ENCODE peak calls at places on chromosomes 12 and 14, in five cellular contexts. B, K, L, F and Y are unnamed samples.
A peak's percentile ranks its signal among the peaks of the same experiment; 100 is the strongest.

GRCh38 chr12:49983892-49984291 is 11.1 kb downstream of the AQP6 start:
- DNase-seq in B (peak; percentile 87), K (peak; percentile 87), L (no peak), F (peak; percentile 92), Y (peak; percentile 84)

GRCh38 chr14:97267509-97267908 is 470.3 kb downstream of the VRK1 start:
- DNase-seq in B (no peak), K (no peak), L (no peak), F (no peak), Y (no peak)

GRCh38 chr12:27133022-27133590 is 50.7 kb upstream of the C12orf71 start:
- DNase-seq in B (no peak), K (no peak), L (no peak), F (no peak), Y (no peak)

GRCh38 chr12:82627799-82628198 is 58.9 kb upstream of the TMTC2 start:
- DNase-seq in B (peak; percentile 28), K (peak; percentile 46), L (peak; percentile 43), F (peak; percentile 15), Y (peak; percentile 66)

GRCh38 chr14:61472025-61472672 is 150.8 kb downstream of the PRKCH start:
- DNase-seq in B (peak; percentile 98), K (peak; percentile 96), L (no peak), F (peak; percentile 97), Y (peak; percentile 95)

GRCh38 chr14:106044949-106045596 is 518.7 kb downstream of the TMEM121 start:
- DNase-seq in B (no peak), K (no peak), L (peak; percentile 77), F (no peak), Y (no peak)

GRCh38 chr14:75437201-75438143 is 9.7 kb downstream of the JDP2 start:
- DNase-seq in B (no peak), K (no peak), L (no peak), F (no peak), Y (no peak)

GRCh38 chr12:20194171-20194570 is 174.2 kb upstream of the PDE3A start:
- DNase-seq in B (peak; percentile 11), K (peak; percentile 30), L (no peak), F (peak; percentile 50), Y (peak; percentile 26)

GRCh38 chr12:91978143-91978542 is 167.5 kb downstream of the BTG1 start:
- DNase-seq in B (peak; percentile 59), K (no peak), L (no peak), F (peak; percentile 48), Y (no peak)

DNA sequence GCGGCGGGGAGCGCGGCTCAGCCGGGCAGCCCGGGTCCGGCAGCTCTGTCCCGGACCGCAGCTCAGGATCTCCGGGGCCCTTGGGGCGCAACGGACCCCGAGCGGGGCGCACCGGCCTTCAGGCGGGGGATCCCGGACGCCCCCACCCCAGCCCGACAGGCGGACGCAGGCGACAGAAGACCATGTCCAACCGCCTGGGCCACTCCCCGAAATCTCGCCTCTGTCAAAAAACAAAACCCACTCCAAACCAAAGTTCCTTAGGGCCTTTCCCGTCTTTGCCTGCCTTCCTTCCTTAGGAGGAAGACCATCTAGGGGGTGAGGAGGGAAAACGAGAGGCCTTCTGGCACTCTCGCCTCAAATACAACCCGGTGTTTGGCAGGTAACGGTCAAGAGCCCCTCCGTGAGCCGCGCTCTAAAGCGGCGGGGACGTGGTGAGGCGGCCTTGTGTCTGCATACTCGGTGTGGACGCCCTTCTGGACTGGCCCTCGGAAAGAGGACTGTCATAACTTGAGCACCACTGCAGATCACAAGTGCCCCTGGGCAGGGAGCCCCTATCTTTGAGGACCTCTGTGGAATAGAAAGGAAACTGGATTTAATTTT is 611 bp downstream of the HCFC2 start:
- DNase-seq in B (peak; percentile 10), K (peak; percentile 36), L (no peak), F (peak; percentile 38), Y (peak; percentile 64)
- H3K9ac ChIP-seq in B (peak overlapping the region; percentile 70), K (peak overlapping the region; percentile 43), L (peak overlapping the region; percentile 93), F (peak overlapping the region; percentile 95), Y (peak overlapping the region; percentile 94)

GRCh38 chr12:125222876-125223275 is 157.6 kb downstream of the AACS start:
- DNase-seq in B (no peak), K (no peak), L (peak; percentile 68), F (no peak), Y (no peak)
- H3K9ac ChIP-seq in B (no peak overlapping the region), K (no peak overlapping the region), L (no peak overlapping the region), F (no peak overlapping the region), Y (no peak overlapping the region)

GRCh38 chr12:75509621-75510020 is 1.8 kb downstream of the KRR1 start:
- DNase-seq in B (no peak), K (no peak), L (no peak), F (no peak), Y (no peak)
- H3K9ac ChIP-seq in B (no peak overlapping the region), K (no peak overlapping the region), L (peak overlapping the region; percentile 85), F (peak overlapping the region; percentile 98), Y (peak overlapping the region; percentile 92)

GRCh38 chr12:57241556-57242310 is 9.3 kb downstream of the STAC3 start:
- DNase-seq in B (no peak), K (no peak), L (peak; percentile 80), F (peak; percentile 32), Y (peak; percentile 42)

GRCh38 chr12:57244306-57244696 is 6.7 kb downstream of the STAC3 start:
- DNase-seq in B (no peak), K (no peak), L (no peak), F (no peak), Y (no peak)

GRCh38 chr12:57242329-57242690 is 8.7 kb downstream of the STAC3 start:
- DNase-seq in B (no peak), K (no peak), L (peak; percentile 76), F (no peak), Y (no peak)

GRCh38 chr12:57242691-57243454 is 8.1 kb downstream of the STAC3 start:
- DNase-seq in B (peak; percentile 43), K (peak; percentile 53), L (peak; percentile 97), F (peak; percentile 63), Y (peak; percentile 80)

DNA sequence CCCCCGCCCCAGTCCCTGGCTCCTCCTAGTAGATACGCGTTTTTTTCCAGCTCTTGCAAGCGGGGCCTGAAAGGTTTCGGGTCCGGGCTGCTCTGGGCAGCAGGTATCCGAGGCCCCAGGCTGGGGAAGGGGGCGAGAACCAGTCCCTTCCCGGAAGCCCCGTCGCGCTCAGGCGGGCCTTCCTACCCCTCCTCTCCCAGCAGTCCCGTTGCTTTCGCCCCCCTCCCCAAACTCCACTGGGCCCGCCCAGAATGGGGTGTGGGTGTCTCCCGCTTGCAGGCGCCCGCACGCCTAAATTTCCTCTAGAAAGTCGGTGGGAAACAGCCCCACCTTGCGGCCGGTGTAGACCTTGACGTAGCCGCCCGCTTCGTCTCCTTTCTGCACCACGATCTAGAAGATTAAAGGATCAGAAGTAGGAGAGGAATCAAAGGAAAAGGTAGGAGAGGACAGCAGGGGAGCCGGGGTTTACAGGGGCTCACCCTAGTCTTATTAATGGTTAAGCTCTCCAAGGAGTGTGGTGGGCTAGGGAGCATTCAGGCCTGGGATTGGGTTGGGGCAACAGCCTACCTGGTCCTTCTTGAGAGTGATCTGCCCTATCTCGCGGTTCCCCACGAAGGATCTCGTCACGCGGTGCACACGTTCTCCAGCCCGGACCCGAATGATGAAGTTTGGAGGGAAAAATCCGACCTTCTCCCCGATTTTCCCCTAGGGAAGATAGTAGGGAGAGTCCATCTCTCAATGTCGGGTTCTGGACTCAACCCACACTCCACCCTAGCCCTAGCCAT is 7.3 kb downstream of the STAC3 start:
- DNase-seq in B (peak; percentile 73), K (peak; percentile 68), L (peak; percentile 94), F (peak; percentile 68), Y (peak; percentile 93)
- H3K9ac ChIP-seq in B (no peak overlapping the region), K (no peak overlapping the region), L (peak overlapping the region; percentile 98), F (peak overlapping the region; percentile 43), Y (no peak overlapping the region)

GRCh38 chr12:64506955-64507354 is 55.0 kb downstream of the TBK1 start:
- DNase-seq in B (no peak), K (no peak), L (no peak), F (no peak), Y (no peak)
- H3K9ac ChIP-seq in B (no peak overlapping the region), K (no peak overlapping the region), L (no peak overlapping the region), F (no peak overlapping the region), Y (no peak overlapping the region)

DNA sequence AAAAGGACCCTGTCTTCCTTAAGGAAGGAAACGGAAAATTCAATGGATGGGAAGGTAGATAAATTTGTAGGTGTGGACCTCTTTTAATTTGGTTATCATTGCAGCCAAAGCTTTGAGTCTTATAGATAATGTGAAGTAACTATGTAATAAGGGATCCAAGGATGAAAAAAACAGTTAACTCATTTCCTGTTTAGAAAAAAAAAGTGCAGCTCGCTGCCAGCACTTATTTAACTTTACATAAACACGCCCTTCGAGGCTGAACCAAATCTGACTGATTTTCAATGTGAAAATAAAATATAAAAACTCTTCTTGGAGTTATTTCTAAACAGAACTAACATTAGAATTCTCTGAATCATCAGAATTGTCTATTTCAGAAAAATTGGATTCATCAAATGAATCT is 6.9 kb downstream of the NUBPL start:
- DNase-seq in B (peak; percentile 68), K (peak; percentile 56), L (no peak), F (peak; percentile 67), Y (no peak)
- H3K9ac ChIP-seq in B (no peak overlapping the region), K (no peak overlapping the region), L (no peak overlapping the region), F (peak overlapping the region; percentile 69), Y (peak overlapping the region; percentile 77)

GRCh38 chr12:65670775-65671174 is 153.5 kb upstream of the HMGA2 start:
- DNase-seq in B (no peak), K (no peak), L (no peak), F (peak; percentile 38), Y (no peak)
- H3K9ac ChIP-seq in B (no peak overlapping the region), K (no peak overlapping the region), L (no peak overlapping the region), F (no peak overlapping the region), Y (no peak overlapping the region)

GRCh38 chr14:37625597-37626595 is 30.5 kb downstream of the TTC6 start:
- DNase-seq in B (no peak), K (no peak), L (no peak), F (no peak), Y (no peak)

GRCh38 chr14:37620856-37621255 is 25.4 kb downstream of the TTC6 start:
- DNase-seq in B (no peak), K (no peak), L (no peak), F (no peak), Y (no peak)

GRCh38 chr14:37623971-37624370 is 28.5 kb downstream of the TTC6 start:
- DNase-seq in B (no peak), K (no peak), L (no peak), F (no peak), Y (no peak)

GRCh38 chr14:37622231-37622923 is 26.9 kb downstream of the TTC6 start:
- DNase-seq in B (peak; percentile 43), K (peak; percentile 47), L (no peak), F (peak; percentile 45), Y (no peak)

GRCh38 chr14:37623552-37623951 is 28.1 kb downstream of the TTC6 start:
- DNase-seq in B (peak; percentile 66), K (peak; percentile 29), L (no peak), F (peak; percentile 41), Y (peak; percentile 34)
- H3K9ac ChIP-seq in B (no peak overlapping the region), K (no peak overlapping the region), L (no peak overlapping the region), F (no peak overlapping the region), Y (no peak overlapping the region)

DNA sequence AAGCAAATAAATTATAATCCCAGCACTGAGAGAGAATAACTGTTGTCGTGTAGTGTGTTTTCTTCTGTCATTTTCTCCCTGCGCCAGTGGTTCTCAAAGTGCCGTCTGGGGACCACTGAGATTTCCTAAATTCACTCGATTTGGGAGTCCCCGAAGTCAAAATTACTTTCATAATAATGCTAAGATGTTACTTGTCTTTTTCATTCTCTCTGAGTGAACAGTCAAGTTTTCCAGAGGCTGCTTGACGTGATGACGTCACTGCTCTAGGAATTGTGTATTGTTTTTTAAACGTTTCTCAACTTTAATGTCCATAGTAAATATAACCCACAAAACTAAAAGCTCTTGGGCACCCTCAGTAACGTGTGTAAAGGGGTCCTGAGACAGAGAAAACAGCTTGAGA is 796 bp upstream of the POP5 start:
- DNase-seq in B (no peak), K (peak; percentile 38), L (no peak), F (peak; percentile 18), Y (peak; percentile 47)
- H3K9ac ChIP-seq in B (no peak overlapping the region), K (peak overlapping the region; percentile 48), L (peak overlapping the region; percentile 79), F (peak overlapping the region; percentile 93), Y (peak overlapping the region; percentile 92)